ENCODE peak calls at places on chromosomes 16 and 17, in five cellular contexts. A is iPS-NIHi11; M is activated CD4-positive, CD25-positive, alpha-beta regulatory T cell treated with anti-CD3 and anti-CD28 coated beads, Interleukin-2, amount 50 U/mL, for 72 hours; F is T-helper 2 cell; O is lung. Y is an unnamed sample.

GRCh38 chr17:45222273-45222993 is 748 bp downstream of the FMNL1 start:
- DNase-seq in O (no peak), M (peak; percentile 59), A (no peak), F (no peak), Y (no peak)

GRCh38 chr17:4960279-4960922 is 7.2 kb downstream of the SPAG7 start:
- DNase-seq in A (no peak), O (no peak), M (no peak), F (no peak), Y (no peak)

GRCh38 chr17:77535892-77536291 is 395.1 kb downstream of the SEC14L1 start:
- DNase-seq in O (no peak), M (no peak), A (no peak), F (no peak), Y (no peak)

GRCh38 chr16:14111713-14112538 is 40.8 kb downstream of the MRTFB start:
- DNase-seq in O (no peak), M (no peak), F (no peak), A (no peak), Y (no peak)

GRCh38 chr17:42311240-42312034 is 23.1 kb downstream of the STAT5A start:
- DNase-seq in F (no peak), M (no peak), A (no peak), O (peak; percentile 88), Y (peak; percentile 56)

GRCh38 chr17:51537996-51538550 is 277.7 kb downstream of the UTP18 start:
- DNase-seq in O (no peak), A (no peak), F (no peak), M (no peak), Y (no peak)

GRCh38 chr16:87524407-87524806 is 31.6 kb upstream of the ZCCHC14 start:
- DNase-seq in A (no peak), O (no peak), F (no peak), M (no peak), Y (no peak)

GRCh38 chr16:30166202-30166902 is 17.1 kb upstream of the CORO1A start:
- DNase-seq in O (no peak), F (no peak), A (no peak), M (no peak), Y (no peak)

GRCh38 chr16:4409081-4409932 is 7.1 kb downstream of the CORO7 start:
- DNase-seq in A (peak; percentile 50), F (no peak), O (no peak), M (no peak), Y (no peak)

GRCh38 chr17:65015855-65016254 is 40.7 kb downstream of the GNA13 start:
- DNase-seq in F (no peak), O (no peak), A (no peak), M (no peak), Y (no peak)

GRCh38 chr16:79519448-79519847 is 81.1 kb downstream of the MAF start:
- DNase-seq in A (no peak), M (peak; percentile 34), O (no peak), F (no peak), Y (no peak)

GRCh38 chr16:71883193-71883848 is 661 bp downstream of the ZNF821 start:
- DNase-seq in A (peak; percentile 62), O (peak; percentile 33), F (no peak), M (peak; percentile 59), Y (no peak)

GRCh38 chr17:15181816-15182215 is 83.3 kb downstream of the PMP22 start:
- DNase-seq in O (no peak), A (no peak), M (no peak), F (no peak), Y (no peak)

GRCh38 chr17:35486920-35487727 is 38.6 kb upstream of the SLFN13 start:
- DNase-seq in O (peak; percentile 69), M (peak; percentile 80), F (peak; percentile 30), A (peak; percentile 17), Y (peak; percentile 18)

GRCh38 chr16:87470332-87470731 is 22.5 kb downstream of the ZCCHC14 start:
- DNase-seq in O (no peak), M (no peak), F (no peak), A (no peak), Y (no peak)

GRCh38 chr17:77002103-77003045 is 134.2 kb downstream of the MGAT5B start:
- DNase-seq in M (no peak), F (no peak), O (no peak), A (peak; percentile 53), Y (peak; percentile 89)

GRCh38 chr17:17204635-17205231 is 1.4 kb downstream of the PLD6 start:
- DNase-seq in O (no peak), F (no peak), M (no peak), A (no peak), Y (no peak)

GRCh38 chr16:75116081-75116910 is at the start of gene LDHD:
- DNase-seq in A (peak; percentile 88), O (peak; percentile 86), M (no peak), F (no peak), Y (no peak)

GRCh38 chr16:15055141-15056053 is 477 bp downstream of the NTAN1 start:
- DNase-seq in M (no peak), F (no peak), O (peak; percentile 51), A (no peak), Y (no peak)

GRCh38 chr16:85917012-85917411 is 18.1 kb downstream of the IRF8 start:
- DNase-seq in F (no peak), O (no peak), A (no peak), M (no peak), Y (no peak)

GRCh38 chr17:6461792-6462524 is 17.7 kb downstream of the PIMREG start:
- DNase-seq in M (no peak), O (no peak), F (no peak), A (peak; percentile 68), Y (no peak)

Y was measured in kidney epithelial cell.